ENCODE peak calls at places on chromosomes 12 and 14, in four cellular contexts. R, E, I and X are unnamed samples.

GRCh38 chr14:22477569-22478194 is 111.3 kb downstream of the DAD1 start:
- DNase-seq in R (no peak), E (no peak), I (no peak), X (no peak)

GRCh38 chr12:85951823-85952222 is 77.7 kb downstream of the NTS start:
- DNase-seq in R (no peak), E (no peak), I (no peak), X (no peak)

GRCh38 chr12:52867636-52868035 is 18.8 kb upstream of the KRT78 start:
- DNase-seq in R (no peak), E (peak; percentile 18), I (peak; percentile 38), X (peak; percentile 40)

GRCh38 chr14:36655963-36656768 is 5.5 kb upstream of the PAX9 start:
- DNase-seq in R (peak; percentile 60), E (no peak), I (no peak), X (no peak)

GRCh38 chr14:22871200-22871961 is at the start of gene LRP10:
- DNase-seq in R (peak; percentile 36), E (peak; percentile 82), I (peak; percentile 92), X (peak; percentile 84)

GRCh38 chr14:38254565-38255407 is 1.1 kb downstream of the CLEC14A start:
- DNase-seq in R (no peak), E (no peak), I (no peak), X (no peak)

GRCh38 chr12:20624718-20625117 is 70.4 kb upstream of the SLCO1C1 start:
- DNase-seq in R (no peak), E (no peak), I (peak; percentile 1), X (no peak)

GRCh38 chr14:84894254-84894653 is 635.7 kb upstream of the FLRT2 start:
- DNase-seq in R (no peak), E (no peak), I (peak; percentile 3), X (no peak)

GRCh38 chr14:93984987-93985410 is 8.6 kb upstream of the ASB2 start:
- DNase-seq in R (no peak), E (peak; percentile 19), I (no peak), X (no peak)

GRCh38 chr14:56390859-56391258 is 188.7 kb upstream of the TMEM260 start:
- DNase-seq in R (no peak), E (no peak), I (no peak), X (no peak)

GRCh38 chr12:96425321-96425720 is 25.1 kb upstream of the CDK17 start:
- DNase-seq in R (no peak), E (no peak), I (no peak), X (peak; percentile 23)

GRCh38 chr12:55067701-55068100 is 47.9 kb downstream of the NEUROD4 start:
- DNase-seq in R (no peak), E (no peak), I (no peak), X (no peak)

GRCh38 chr12:45309826-45310626 is 94.1 kb downstream of the ANO6 start:
- DNase-seq in R (no peak), E (no peak), I (no peak), X (no peak)

GRCh38 chr14:52013984-52014600 is 24.7 kb downstream of the RTRAF start:
- DNase-seq in R (no peak), E (peak; percentile 6), I (no peak), X (no peak)

GRCh38 chr12:92992041-92992440 is 62.9 kb upstream of the EEA1 start:
- DNase-seq in R (no peak), E (no peak), I (no peak), X (no peak)

GRCh38 chr14:75064205-75064567 is 362 bp upstream of the ACYP1 start:
- DNase-seq in R (no peak), E (no peak), I (no peak), X (no peak)

GRCh38 chr12:112555621-112556233 is 137.0 kb downstream of the PTPN11 start:
- DNase-seq in R (no peak), E (no peak), I (no peak), X (no peak)

GRCh38 chr12:43325786-43326185 is 226.2 kb downstream of the ADAMTS20 start:
- DNase-seq in R (no peak), E (no peak), I (no peak), X (no peak)

GRCh38 chr12:39764944-39765560 is 145.4 kb upstream of the ABCD2 start:
- DNase-seq in R (no peak), E (no peak), I (no peak), X (no peak)

GRCh38 chr14:27386391-27386790 is 788.6 kb upstream of the NOVA1 start:
- DNase-seq in R (no peak), E (no peak), I (no peak), X (no peak)

GRCh38 chr14:68309121-68309520 is 483.7 kb downstream of the ZFP36L1 start:
- DNase-seq in R (no peak), E (no peak), I (no peak), X (no peak)

GRCh38 chr12:27424631-27425230 is 21.8 kb upstream of the SMCO2 start:
- DNase-seq in R (no peak), E (peak; percentile 9), I (no peak), X (no peak)

GRCh38 chr12:98295681-98296080 is 219.7 kb upstream of the TMPO start:
- DNase-seq in R (no peak), E (no peak), I (no peak), X (no peak)

GRCh38 chr14:88986146-88986841 is 161.8 kb downstream of the TTC8 start:
- DNase-seq in R (no peak), E (no peak), I (no peak), X (no peak)

GRCh38 chr12:40903040-40903439 is 210.8 kb downstream of the CNTN1 start:
- DNase-seq in R (no peak), E (no peak), I (no peak), X (no peak)